ENCODE peak calls at places on chromosomes 6 and 20, in five cellular contexts. F is GM04504, X is HT1080, Y is posterior cingulate gyrus, Q is C1 segment of cervical spinal cord. W is an unnamed sample.
A peak's percentile ranks its signal among the peaks of the same experiment; 100 is the strongest.

GRCh38 chr6:139732451-139732850 is 358.0 kb upstream of the CITED2 start:
- DNase-seq in F (no peak), X (peak; percentile 74), Y (no peak), Q (no peak), W (no peak)

GRCh38 chr6:30769088-30769852 is 24.9 kb upstream of the IER3 start:
- DNase-seq in F (peak; percentile 87), X (peak; percentile 98), Y (peak; percentile 89), Q (no peak), W (no peak)

GRCh38 chr6:83852528-83853177 is 507 bp upstream of the RIPPLY2 start:
- DNase-seq in F (no peak), X (no peak), Y (no peak), Q (no peak), W (no peak)

GRCh38 chr6:108752733-108753392 is 95.4 kb upstream of the ARMC2 start:
- DNase-seq in F (no peak), X (no peak), Y (no peak), Q (no peak), W (no peak)

GRCh38 chr6:33177552-33178446 is 14.5 kb downstream of the COL11A2 start:
- DNase-seq in F (no peak), X (no peak), Y (peak; percentile 65), Q (no peak), W (no peak)

GRCh38 chr6:143744593-143745151 is 66.9 kb downstream of the PHACTR2 start:
- DNase-seq in F (no peak), X (no peak), Y (no peak), Q (no peak), W (no peak)

GRCh38 chr6:20763311-20763710 is 229.1 kb downstream of the CDKAL1 start:
- DNase-seq in F (no peak), X (no peak), Y (no peak), Q (no peak), W (no peak)

GRCh38 chr6:127198549-127198948 is 68.1 kb upstream of the RNF146 start:
- DNase-seq in F (no peak), X (no peak), Y (no peak), Q (no peak), W (no peak)

GRCh38 chr6:32195652-32195901 is 3.1 kb upstream of the GPSM3 start:
- DNase-seq in F (peak; percentile 100), X (peak; percentile 100), Y (peak; percentile 100), Q (peak; percentile 100), W (peak; percentile 87)

GRCh38 chr20:21360686-21361085 is 36.6 kb downstream of the NKX2-4 start:
- DNase-seq in F (no peak), X (peak; percentile 6), Y (no peak), Q (no peak), W (no peak)

GRCh38 chr6:87152528-87152950 is 2.8 kb upstream of the ZNF292 start:
- DNase-seq in F (no peak), X (no peak), Y (no peak), Q (peak; percentile 44), W (no peak)

GRCh38 chr20:62914970-62915457 is 11.3 kb downstream of the DIDO1 start:
- DNase-seq in F (no peak), X (peak; percentile 29), Y (no peak), Q (no peak), W (no peak)

GRCh38 chr20:60407938-60408337 is 449.7 kb downstream of the CDH26 start:
- DNase-seq in F (no peak), X (no peak), Y (no peak), Q (no peak), W (no peak)

GRCh38 chr20:2327620-2328555 is 32.1 kb downstream of the TGM3 start:
- DNase-seq in F (no peak), X (no peak), Y (no peak), Q (no peak), W (no peak)

GRCh38 chr6:23097569-23097968 is 528.2 kb downstream of the HDGFL1 start:
- DNase-seq in F (no peak), X (no peak), Y (no peak), Q (no peak), W (no peak)

GRCh38 chr6:89375427-89375868 is 22.9 kb upstream of the UBE2J1 start:
- DNase-seq in F (no peak), X (no peak), Y (no peak), Q (no peak), W (no peak)

GRCh38 chr6:152482289-152482688 is 154.9 kb downstream of the SYNE1 start:
- DNase-seq in F (no peak), X (no peak), Y (no peak), Q (no peak), W (no peak)

GRCh38 chr20:56978475-56978874 is 288.0 kb downstream of the BMP7 start:
- DNase-seq in F (no peak), X (no peak), Y (no peak), Q (no peak), W (no peak)

GRCh38 chr6:146542881-146543210 is 787 bp upstream of the RAB32 start:
- DNase-seq in F (no peak), X (no peak), Y (no peak), Q (no peak), W (no peak)

GRCh38 chr20:23161244-23161875 is 75.2 kb upstream of the CD93 start:
- DNase-seq in F (no peak), X (no peak), Y (no peak), Q (no peak), W (no peak)

GRCh38 chr20:56247954-56248782 is at the start of gene MC3R:
- DNase-seq in F (peak; percentile 8), X (peak; percentile 34), Y (peak; percentile 92), Q (no peak), W (peak; percentile 14)

GRCh38 chr6:150622941-150623874 is 23.5 kb downstream of the PLEKHG1 start:
- DNase-seq in F (no peak), X (no peak), Y (peak; percentile 33), Q (peak; percentile 27), W (peak; percentile 55)

GRCh38 chr6:36803908-36804307 is 35.3 kb downstream of the CPNE5 start:
- DNase-seq in F (no peak), X (no peak), Y (no peak), Q (no peak), W (no peak)

GRCh38 chr6:111520519-111520918 is 37.5 kb upstream of the REV3L start:
- DNase-seq in F (no peak), X (no peak), Y (no peak), Q (no peak), W (no peak)

GRCh38 chr20:53395188-53395923 is 198.3 kb downstream of the ZNF217 start:
- DNase-seq in F (no peak), X (no peak), Y (no peak), Q (no peak), W (no peak)

GRCh38 chr6:116562614-116563013 is 8.7 kb upstream of the RWDD1 start:
- DNase-seq in F (no peak), X (no peak), Y (no peak), Q (no peak), W (no peak)

GRCh38 chr6:169225887-169226286 is 27.8 kb downstream of the THBS2 start:
- DNase-seq in F (no peak), X (no peak), Y (peak; percentile 79), Q (no peak), W (no peak)

GRCh38 chr6:66496659-66497058 is 789.6 kb upstream of the EYS start:
- DNase-seq in F (no peak), X (peak; percentile 15), Y (no peak), Q (no peak), W (no peak)

GRCh38 chr6:43859213-43859612 is 89.2 kb downstream of the VEGFA start:
- DNase-seq in F (no peak), X (no peak), Y (no peak), Q (no peak), W (no peak)

GRCh38 chr6:106997392-106998257 is 23.1 kb upstream of the CD24 start:
- DNase-seq in F (peak; percentile 31), X (peak; percentile 58), Y (no peak), Q (no peak), W (no peak)

GRCh38 chr20:54068966-54069365 is 1.4 kb downstream of the BCAS1 start:
- DNase-seq in F (no peak), X (no peak), Y (peak; percentile 21), Q (no peak), W (no peak)

GRCh38 chr6:119445666-119446622 is 96.4 kb upstream of the MAN1A1 start:
- DNase-seq in F (peak; percentile 14), X (peak; percentile 63), Y (no peak), Q (no peak), W (no peak)

GRCh38 chr6:85111481-85112001 is 338.3 kb upstream of the NT5E start:
- DNase-seq in F (no peak), X (no peak), Y (no peak), Q (no peak), W (no peak)

GRCh38 chr20:47389867-47390347 is 33.4 kb upstream of the ZMYND8 start:
- DNase-seq in F (no peak), X (peak; percentile 78), Y (no peak), Q (no peak), W (no peak)

GRCh38 chr6:35391240-35391968 is 49.0 kb downstream of the PPARD start:
- DNase-seq in F (peak; percentile 60), X (peak; percentile 97), Y (peak; percentile 2), Q (no peak), W (no peak)

GRCh38 chr6:39214846-39215639 is 14.2 kb downstream of the KCNK5 start:
- DNase-seq in F (no peak), X (no peak), Y (no peak), Q (no peak), W (no peak)

GRCh38 chr6:94254689-94255088 is 835.3 kb upstream of the EPHA7 start:
- DNase-seq in F (no peak), X (no peak), Y (no peak), Q (no peak), W (no peak)

GRCh38 chr6:169843110-169843509 is 91.7 kb downstream of the ERMARD start:
- DNase-seq in F (no peak), X (no peak), Y (peak; percentile 45), Q (no peak), W (no peak)

GRCh38 chr6:35139924-35140524 is 1.1 kb downstream of the TCP11 start:
- DNase-seq in F (peak; percentile 28), X (peak; percentile 58), Y (no peak), Q (no peak), W (no peak)